ENCODE peak calls at places on chromosome 16, in eight cellular contexts. W is CD8-positive, alpha-beta T cell; L is progenitor cell of endocrine pancreas; O is thoracic aorta; Z is H1; C is stimulated activated CD4-positive, alpha-beta T cell treated with anti-CD3 and anti-CD28 coated beads, Interleukin-15, amount 100 ng/mL, for 24 hours; B is activated naive CD4-positive, alpha-beta T cell; Q is GOT3. U is an unnamed sample.

GRCh38 chr16:58409316-58409973 is 17.2 kb downstream of the GINS3 start:
- DNase-seq in W (no peak), L (no peak), O (no peak), Z (no peak), C (no peak), B (no peak), Q (no peak), U (no peak)

GRCh38 chr16:85018529-85019236 is 7.3 kb upstream of the ZDHHC7 start:
- DNase-seq in W (no peak), L (no peak), O (no peak), Z (no peak), C (no peak), B (no peak), Q (no peak), U (no peak)

GRCh38 chr16:25052161-25052511 is 37.0 kb upstream of the ARHGAP17 start:
- DNase-seq in W (no peak), L (no peak), O (no peak), Z (no peak), C (no peak), B (no peak), Q (no peak), U (no peak)

GRCh38 chr16:88688013-88688778 is 1.9 kb upstream of the SNAI3 start:
- DNase-seq in W (no peak), L (peak; percentile 8), O (no peak), Z (no peak), C (no peak), B (no peak), Q (no peak), U (no peak)

GRCh38 chr16:68286153-68287074 is 22.1 kb downstream of the SLC7A6 start:
- DNase-seq in W (peak; percentile 42), L (no peak), O (no peak), Z (no peak), C (no peak), B (no peak), Q (no peak), U (no peak)

GRCh38 chr16:61595605-61596004 is 440.6 kb downstream of the CDH8 start:
- DNase-seq in W (no peak), L (no peak), O (no peak), Z (no peak), C (no peak), B (no peak), Q (no peak), U (no peak)

GRCh38 chr16:86455609-86456008 is 54.7 kb upstream of the FOXF1 start:
- DNase-seq in W (no peak), L (no peak), O (no peak), Z (no peak), C (no peak), B (no peak), Q (no peak), U (no peak)

GRCh38 chr16:88527186-88527936 is 42.8 kb upstream of the ZC3H18 start:
- DNase-seq in W (peak; percentile 60), L (peak; percentile 82), O (no peak), Z (peak; percentile 94), C (peak; percentile 70), B (peak; percentile 36), Q (peak; percentile 42), U (no peak)

GRCh38 chr16:85755929-85756768 is 5.3 kb upstream of the C16orf74 start:
- DNase-seq in W (no peak), L (no peak), O (no peak), Z (no peak), C (no peak), B (no peak), Q (no peak), U (no peak)

GRCh38 chr16:27324851-27325301 is 11.1 kb downstream of the IL4R start:
- DNase-seq in W (no peak), L (no peak), O (no peak), Z (peak; percentile 51), C (no peak), B (no peak), Q (no peak), U (no peak)

GRCh38 chr16:67277999-67278772 is 1.1 kb upstream of the PLEKHG4 start:
- DNase-seq in W (no peak), L (no peak), O (no peak), Z (no peak), C (no peak), B (no peak), Q (peak; percentile 47), U (no peak)

GRCh38 chr16:868386-868755 is 67.8 kb upstream of the GNG13 start:
- DNase-seq in W (no peak), L (no peak), O (no peak), Z (no peak), C (no peak), B (no peak), Q (no peak), U (no peak)

GRCh38 chr16:82936941-82937551 is 310.3 kb downstream of the CDH13 start:
- DNase-seq in W (no peak), L (no peak), O (no peak), Z (no peak), C (no peak), B (no peak), Q (no peak), U (no peak)

GRCh38 chr16:56257260-56257659 is 66.0 kb downstream of the GNAO1 start:
- DNase-seq in W (no peak), L (no peak), O (no peak), Z (no peak), C (no peak), B (no peak), Q (no peak), U (no peak)

GRCh38 chr16:2003827-2004641 is 5.6 kb downstream of the ZNF598 start:
- DNase-seq in W (peak; percentile 83), L (peak; percentile 93), O (no peak), Z (peak; percentile 99), C (peak; percentile 95), B (peak; percentile 72), Q (no peak), U (peak; percentile 94)

GRCh38 chr16:56372013-56372634 is 53.2 kb downstream of the AMFR start:
- DNase-seq in W (no peak), L (no peak), O (no peak), Z (no peak), C (no peak), B (no peak), Q (no peak), U (no peak)

GRCh38 chr16:3087243-3087791 is 11.8 kb downstream of the ZSCAN10 start:
- DNase-seq in W (no peak), L (no peak), O (no peak), Z (no peak), C (no peak), B (no peak), Q (no peak), U (no peak)

GRCh38 chr16:84462296-84463210 is 41.9 kb downstream of the MEAK7 start:
- DNase-seq in W (no peak), L (peak; percentile 6), O (no peak), Z (no peak), C (no peak), B (no peak), Q (no peak), U (no peak)

GRCh38 chr16:31224092-31224955 is 7.4 kb upstream of the PYDC1 start:
- DNase-seq in W (no peak), L (no peak), O (no peak), Z (no peak), C (no peak), B (no peak), Q (no peak), U (no peak)

GRCh38 chr16:88007321-88007731 is 56.1 kb downstream of the BANP start:
- DNase-seq in W (no peak), L (no peak), O (no peak), Z (no peak), C (no peak), B (no peak), Q (no peak), U (no peak)

GRCh38 chr16:48535831-48536599 is 74.0 kb downstream of the N4BP1 start:
- DNase-seq in W (no peak), L (no peak), O (no peak), Z (no peak), C (no peak), B (no peak), Q (no peak), U (no peak)

GRCh38 chr16:82580293-82580900 is 46.4 kb upstream of the CDH13 start:
- DNase-seq in W (no peak), L (no peak), O (no peak), Z (no peak), C (no peak), B (no peak), Q (no peak), U (no peak)

GRCh38 chr16:79316004-79316458 is 284.5 kb downstream of the MAF start:
- DNase-seq in W (no peak), L (no peak), O (no peak), Z (no peak), C (peak; percentile 84), B (no peak), Q (no peak), U (no peak)

GRCh38 chr16:56848056-56848936 is 16.7 kb upstream of the SLC12A3 start:
- DNase-seq in W (no peak), L (no peak), O (peak; percentile 15), Z (no peak), C (no peak), B (no peak), Q (no peak), U (no peak)

GRCh38 chr16:67461600-67462278 is 19.2 kb downstream of the ATP6V0D1 start:
- DNase-seq in W (no peak), L (no peak), O (no peak), Z (no peak), C (no peak), B (no peak), Q (no peak), U (no peak)

GRCh38 chr16:49876716-49877129 is 20.8 kb upstream of the ZNF423 start:
- DNase-seq in W (no peak), L (peak; percentile 89), O (no peak), Z (peak; percentile 99), C (peak; percentile 70), B (no peak), Q (no peak), U (no peak)

U was measured in iPS DF 6.9.